ENCODE peak calls at places on chromosomes 2 and 18, in five cellular contexts. One of them, this sample, is unnamed.

GRCh38 chr18:63271881-63272299 is 47.7 kb downstream of the BCL2 start:
- ATAC-seq in Right ventricle myocardium superior: peak; percentile 80
- ATAC-seq in stimulated activated naive B cell treated with anti-CD40 and anti-IgM and Interleukin-4, amounts not matched to agents 10 μg/mL and 1 μg/mL and 100 μg/mL, for 72 hours: no peak
- ATAC-seq in activated CD4-positive, alpha-beta T cell treated with anti-CD3 and anti-CD28 coated beads for 36 hours: no peak
- ATAC-seq in HepG2: no peak
- ATAC-seq in this sample: no peak

GRCh38 chr2:3205845-3206244 is 171.8 kb downstream of the EIPR1 start:
- ATAC-seq in HepG2: no peak
- ATAC-seq in Right ventricle myocardium superior: no peak
- ATAC-seq in stimulated activated naive B cell treated with anti-CD40 and anti-IgM and Interleukin-4, amounts not matched to agents 10 μg/mL and 1 μg/mL and 100 μg/mL, for 72 hours: no peak
- ATAC-seq in activated CD4-positive, alpha-beta T cell treated with anti-CD3 and anti-CD28 coated beads for 36 hours: no peak
- ATAC-seq in this sample: no peak

GRCh38 chr2:224882291-224883171 is 159.7 kb downstream of the DOCK10 start:
- ATAC-seq in activated CD4-positive, alpha-beta T cell treated with anti-CD3 and anti-CD28 coated beads for 36 hours: peak; percentile 63
- ATAC-seq in Right ventricle myocardium superior: no peak
- ATAC-seq in HepG2: no peak
- ATAC-seq in stimulated activated naive B cell treated with anti-CD40 and anti-IgM and Interleukin-4, amounts not matched to agents 10 μg/mL and 1 μg/mL and 100 μg/mL, for 72 hours: peak; percentile 94
- ATAC-seq in this sample: peak; percentile 67

GRCh38 chr2:100194951-100195350 is 52.6 kb upstream of the AFF3 start:
- ATAC-seq in stimulated activated naive B cell treated with anti-CD40 and anti-IgM and Interleukin-4, amounts not matched to agents 10 μg/mL and 1 μg/mL and 100 μg/mL, for 72 hours: no peak
- ATAC-seq in Right ventricle myocardium superior: no peak
- ATAC-seq in activated CD4-positive, alpha-beta T cell treated with anti-CD3 and anti-CD28 coated beads for 36 hours: no peak
- ATAC-seq in HepG2: no peak
- ATAC-seq in this sample: no peak

GRCh38 chr2:234241656-234242445 is 191.3 kb downstream of the SPP2 start:
- ATAC-seq in HepG2: no peak
- ATAC-seq in activated CD4-positive, alpha-beta T cell treated with anti-CD3 and anti-CD28 coated beads for 36 hours: no peak
- ATAC-seq in Right ventricle myocardium superior: no peak
- ATAC-seq in stimulated activated naive B cell treated with anti-CD40 and anti-IgM and Interleukin-4, amounts not matched to agents 10 μg/mL and 1 μg/mL and 100 μg/mL, for 72 hours: no peak
- ATAC-seq in this sample: no peak

GRCh38 chr2:8615252-8616083 is 66.4 kb upstream of the ID2 start:
- ATAC-seq in stimulated activated naive B cell treated with anti-CD40 and anti-IgM and Interleukin-4, amounts not matched to agents 10 μg/mL and 1 μg/mL and 100 μg/mL, for 72 hours: no peak
- ATAC-seq in HepG2: no peak
- ATAC-seq in activated CD4-positive, alpha-beta T cell treated with anti-CD3 and anti-CD28 coated beads for 36 hours: no peak
- ATAC-seq in Right ventricle myocardium superior: peak; percentile 89
- ATAC-seq in this sample: no peak

GRCh38 chr2:235637906-235638305 is 144.1 kb downstream of the AGAP1 start:
- ATAC-seq in HepG2: no peak
- ATAC-seq in activated CD4-positive, alpha-beta T cell treated with anti-CD3 and anti-CD28 coated beads for 36 hours: no peak
- ATAC-seq in Right ventricle myocardium superior: no peak
- ATAC-seq in stimulated activated naive B cell treated with anti-CD40 and anti-IgM and Interleukin-4, amounts not matched to agents 10 μg/mL and 1 μg/mL and 100 μg/mL, for 72 hours: no peak
- ATAC-seq in this sample: no peak

GRCh38 chr2:33444961-33445360 is 31.5 kb upstream of the RASGRP3 start:
- ATAC-seq in stimulated activated naive B cell treated with anti-CD40 and anti-IgM and Interleukin-4, amounts not matched to agents 10 μg/mL and 1 μg/mL and 100 μg/mL, for 72 hours: no peak
- ATAC-seq in activated CD4-positive, alpha-beta T cell treated with anti-CD3 and anti-CD28 coated beads for 36 hours: no peak
- ATAC-seq in HepG2: no peak
- ATAC-seq in Right ventricle myocardium superior: peak; percentile 65
- ATAC-seq in this sample: no peak

GRCh38 chr2:10537522-10538195 is 89.5 kb upstream of the ODC1 start:
- ATAC-seq in Right ventricle myocardium superior: no peak
- ATAC-seq in HepG2: no peak
- ATAC-seq in activated CD4-positive, alpha-beta T cell treated with anti-CD3 and anti-CD28 coated beads for 36 hours: peak; percentile 8
- ATAC-seq in stimulated activated naive B cell treated with anti-CD40 and anti-IgM and Interleukin-4, amounts not matched to agents 10 μg/mL and 1 μg/mL and 100 μg/mL, for 72 hours: peak; percentile 31
- ATAC-seq in this sample: peak; percentile 17

GRCh38 chr18:71443726-71444480 is 1100.2 kb downstream of the CBLN2 start:
- ATAC-seq in Right ventricle myocardium superior: no peak
- ATAC-seq in stimulated activated naive B cell treated with anti-CD40 and anti-IgM and Interleukin-4, amounts not matched to agents 10 μg/mL and 1 μg/mL and 100 μg/mL, for 72 hours: no peak
- ATAC-seq in activated CD4-positive, alpha-beta T cell treated with anti-CD3 and anti-CD28 coated beads for 36 hours: no peak
- ATAC-seq in HepG2: no peak
- ATAC-seq in this sample: no peak

GRCh38 chr2:85768713-85769112 is 14.9 kb downstream of the ATOH8 start:
- ATAC-seq in activated CD4-positive, alpha-beta T cell treated with anti-CD3 and anti-CD28 coated beads for 36 hours: no peak
- ATAC-seq in stimulated activated naive B cell treated with anti-CD40 and anti-IgM and Interleukin-4, amounts not matched to agents 10 μg/mL and 1 μg/mL and 100 μg/mL, for 72 hours: no peak
- ATAC-seq in HepG2: no peak
- ATAC-seq in Right ventricle myocardium superior: peak; percentile 34
- ATAC-seq in this sample: no peak

GRCh38 chr2:143686585-143687164 is 557.5 kb downstream of the ARHGAP15 start:
- ATAC-seq in HepG2: peak; percentile 78
- ATAC-seq in stimulated activated naive B cell treated with anti-CD40 and anti-IgM and Interleukin-4, amounts not matched to agents 10 μg/mL and 1 μg/mL and 100 μg/mL, for 72 hours: no peak
- ATAC-seq in activated CD4-positive, alpha-beta T cell treated with anti-CD3 and anti-CD28 coated beads for 36 hours: peak; percentile 42
- ATAC-seq in Right ventricle myocardium superior: peak; percentile 68
- ATAC-seq in this sample: no peak

GRCh38 chr2:148876589-148877402 is 1.8 kb downstream of the KIF5C start:
- ATAC-seq in activated CD4-positive, alpha-beta T cell treated with anti-CD3 and anti-CD28 coated beads for 36 hours: peak; percentile 39
- ATAC-seq in stimulated activated naive B cell treated with anti-CD40 and anti-IgM and Interleukin-4, amounts not matched to agents 10 μg/mL and 1 μg/mL and 100 μg/mL, for 72 hours: peak; percentile 33
- ATAC-seq in Right ventricle myocardium superior: no peak
- ATAC-seq in HepG2: peak; percentile 84
- ATAC-seq in this sample: peak; percentile 25

GRCh38 chr18:44895176-44895798 is 214.6 kb downstream of the SETBP1 start:
- ATAC-seq in stimulated activated naive B cell treated with anti-CD40 and anti-IgM and Interleukin-4, amounts not matched to agents 10 μg/mL and 1 μg/mL and 100 μg/mL, for 72 hours: peak; percentile 50
- ATAC-seq in HepG2: peak; percentile 29
- ATAC-seq in Right ventricle myocardium superior: peak; percentile 83
- ATAC-seq in activated CD4-positive, alpha-beta T cell treated with anti-CD3 and anti-CD28 coated beads for 36 hours: peak; percentile 45
- ATAC-seq in this sample: peak; percentile 49

GRCh38 chr2:215396595-215397313 is 39.1 kb downstream of the FN1 start:
- ATAC-seq in stimulated activated naive B cell treated with anti-CD40 and anti-IgM and Interleukin-4, amounts not matched to agents 10 μg/mL and 1 μg/mL and 100 μg/mL, for 72 hours: no peak
- ATAC-seq in activated CD4-positive, alpha-beta T cell treated with anti-CD3 and anti-CD28 coated beads for 36 hours: no peak
- ATAC-seq in HepG2: peak; percentile 6
- ATAC-seq in Right ventricle myocardium superior: peak; percentile 73
- ATAC-seq in this sample: no peak

GRCh38 chr2:100733344-100734187 is 86.4 kb upstream of the NPAS2 start:
- ATAC-seq in activated CD4-positive, alpha-beta T cell treated with anti-CD3 and anti-CD28 coated beads for 36 hours: no peak
- ATAC-seq in stimulated activated naive B cell treated with anti-CD40 and anti-IgM and Interleukin-4, amounts not matched to agents 10 μg/mL and 1 μg/mL and 100 μg/mL, for 72 hours: no peak
- ATAC-seq in HepG2: peak; percentile 83
- ATAC-seq in Right ventricle myocardium superior: peak; percentile 74
- ATAC-seq in this sample: no peak

GRCh38 chr2:4091869-4092268 is 388.5 kb downstream of the DCDC2C start:
- ATAC-seq in Right ventricle myocardium superior: no peak
- ATAC-seq in stimulated activated naive B cell treated with anti-CD40 and anti-IgM and Interleukin-4, amounts not matched to agents 10 μg/mL and 1 μg/mL and 100 μg/mL, for 72 hours: no peak
- ATAC-seq in HepG2: no peak
- ATAC-seq in activated CD4-positive, alpha-beta T cell treated with anti-CD3 and anti-CD28 coated beads for 36 hours: no peak
- ATAC-seq in this sample: no peak

GRCh38 chr18:51342815-51343214 is 145.3 kb upstream of the MEX3C start:
- ATAC-seq in HepG2: peak; percentile 55
- ATAC-seq in stimulated activated naive B cell treated with anti-CD40 and anti-IgM and Interleukin-4, amounts not matched to agents 10 μg/mL and 1 μg/mL and 100 μg/mL, for 72 hours: peak; percentile 50
- ATAC-seq in activated CD4-positive, alpha-beta T cell treated with anti-CD3 and anti-CD28 coated beads for 36 hours: peak; percentile 82
- ATAC-seq in Right ventricle myocardium superior: no peak
- ATAC-seq in this sample: no peak

GRCh38 chr2:239831272-239831731 is 193.8 kb downstream of the NDUFA10 start:
- ATAC-seq in Right ventricle myocardium superior: peak; percentile 31
- ATAC-seq in stimulated activated naive B cell treated with anti-CD40 and anti-IgM and Interleukin-4, amounts not matched to agents 10 μg/mL and 1 μg/mL and 100 μg/mL, for 72 hours: no peak
- ATAC-seq in HepG2: no peak
- ATAC-seq in activated CD4-positive, alpha-beta T cell treated with anti-CD3 and anti-CD28 coated beads for 36 hours: no peak
- ATAC-seq in this sample: no peak

GRCh38 chr2:97718051-97718882 is 4.9 kb downstream of the ZAP70 start:
- ATAC-seq in Right ventricle myocardium superior: no peak
- ATAC-seq in activated CD4-positive, alpha-beta T cell treated with anti-CD3 and anti-CD28 coated beads for 36 hours: peak; percentile 77
- ATAC-seq in stimulated activated naive B cell treated with anti-CD40 and anti-IgM and Interleukin-4, amounts not matched to agents 10 μg/mL and 1 μg/mL and 100 μg/mL, for 72 hours: peak; percentile 92
- ATAC-seq in HepG2: no peak
- ATAC-seq in this sample: peak; percentile 84

GRCh38 chr2:74099835-74100234 is 47.9 kb downstream of the BOLA3 start:
- ATAC-seq in HepG2: peak; percentile 13
- ATAC-seq in activated CD4-positive, alpha-beta T cell treated with anti-CD3 and anti-CD28 coated beads for 36 hours: no peak
- ATAC-seq in Right ventricle myocardium superior: peak; percentile 96
- ATAC-seq in stimulated activated naive B cell treated with anti-CD40 and anti-IgM and Interleukin-4, amounts not matched to agents 10 μg/mL and 1 μg/mL and 100 μg/mL, for 72 hours: no peak
- ATAC-seq in this sample: no peak

GRCh38 chr2:220855296-220855695 is 716.8 kb downstream of the EPHA4 start:
- ATAC-seq in activated CD4-positive, alpha-beta T cell treated with anti-CD3 and anti-CD28 coated beads for 36 hours: no peak
- ATAC-seq in HepG2: no peak
- ATAC-seq in Right ventricle myocardium superior: peak; percentile 97
- ATAC-seq in stimulated activated naive B cell treated with anti-CD40 and anti-IgM and Interleukin-4, amounts not matched to agents 10 μg/mL and 1 μg/mL and 100 μg/mL, for 72 hours: no peak
- ATAC-seq in this sample: no peak

GRCh38 chr2:178125862-178126261 is 13.6 kb downstream of the RBM45 start:
- ATAC-seq in stimulated activated naive B cell treated with anti-CD40 and anti-IgM and Interleukin-4, amounts not matched to agents 10 μg/mL and 1 μg/mL and 100 μg/mL, for 72 hours: no peak
- ATAC-seq in activated CD4-positive, alpha-beta T cell treated with anti-CD3 and anti-CD28 coated beads for 36 hours: no peak
- ATAC-seq in HepG2: no peak
- ATAC-seq in Right ventricle myocardium superior: no peak
- ATAC-seq in this sample: no peak

GRCh38 chr2:71618327-71619113 is 165.2 kb downstream of the DYSF start:
- ATAC-seq in HepG2: peak; percentile 56
- ATAC-seq in stimulated activated naive B cell treated with anti-CD40 and anti-IgM and Interleukin-4, amounts not matched to agents 10 μg/mL and 1 μg/mL and 100 μg/mL, for 72 hours: no peak
- ATAC-seq in activated CD4-positive, alpha-beta T cell treated with anti-CD3 and anti-CD28 coated beads for 36 hours: no peak
- ATAC-seq in Right ventricle myocardium superior: no peak
- ATAC-seq in this sample: no peak

GRCh38 chr18:69874058-69874457 is 73.6 kb downstream of the CD226 start:
- ATAC-seq in Right ventricle myocardium superior: no peak
- ATAC-seq in activated CD4-positive, alpha-beta T cell treated with anti-CD3 and anti-CD28 coated beads for 36 hours: no peak
- ATAC-seq in HepG2: no peak
- ATAC-seq in stimulated activated naive B cell treated with anti-CD40 and anti-IgM and Interleukin-4, amounts not matched to agents 10 μg/mL and 1 μg/mL and 100 μg/mL, for 72 hours: no peak
- ATAC-seq in this sample: no peak

GRCh38 chr18:44901283-44901682 is 220.6 kb downstream of the SETBP1 start:
- ATAC-seq in stimulated activated naive B cell treated with anti-CD40 and anti-IgM and Interleukin-4, amounts not matched to agents 10 μg/mL and 1 μg/mL and 100 μg/mL, for 72 hours: no peak
- ATAC-seq in Right ventricle myocardium superior: no peak
- ATAC-seq in activated CD4-positive, alpha-beta T cell treated with anti-CD3 and anti-CD28 coated beads for 36 hours: no peak
- ATAC-seq in HepG2: no peak
- ATAC-seq in this sample: no peak

GRCh38 chr2:221060335-221060734 is 511.8 kb downstream of the EPHA4 start:
- ATAC-seq in activated CD4-positive, alpha-beta T cell treated with anti-CD3 and anti-CD28 coated beads for 36 hours: no peak
- ATAC-seq in HepG2: no peak
- ATAC-seq in stimulated activated naive B cell treated with anti-CD40 and anti-IgM and Interleukin-4, amounts not matched to agents 10 μg/mL and 1 μg/mL and 100 μg/mL, for 72 hours: no peak
- ATAC-seq in Right ventricle myocardium superior: no peak
- ATAC-seq in this sample: no peak

GRCh38 chr2:144595279-144595678 is 75.4 kb upstream of the ZEB2 start:
- ATAC-seq in stimulated activated naive B cell treated with anti-CD40 and anti-IgM and Interleukin-4, amounts not matched to agents 10 μg/mL and 1 μg/mL and 100 μg/mL, for 72 hours: no peak
- ATAC-seq in HepG2: no peak
- ATAC-seq in activated CD4-positive, alpha-beta T cell treated with anti-CD3 and anti-CD28 coated beads for 36 hours: no peak
- ATAC-seq in Right ventricle myocardium superior: no peak
- ATAC-seq in this sample: no peak

GRCh38 chr18:48740068-48740440 is 201.2 kb downstream of the CTIF start:
- ATAC-seq in Right ventricle myocardium superior: no peak
- ATAC-seq in stimulated activated naive B cell treated with anti-CD40 and anti-IgM and Interleukin-4, amounts not matched to agents 10 μg/mL and 1 μg/mL and 100 μg/mL, for 72 hours: no peak
- ATAC-seq in activated CD4-positive, alpha-beta T cell treated with anti-CD3 and anti-CD28 coated beads for 36 hours: no peak
- ATAC-seq in HepG2: no peak
- ATAC-seq in this sample: no peak

GRCh38 chr2:158533009-158533408 is 76.3 kb downstream of the PKP4 start:
- ATAC-seq in HepG2: no peak
- ATAC-seq in Right ventricle myocardium superior: no peak
- ATAC-seq in stimulated activated naive B cell treated with anti-CD40 and anti-IgM and Interleukin-4, amounts not matched to agents 10 μg/mL and 1 μg/mL and 100 μg/mL, for 72 hours: no peak
- ATAC-seq in activated CD4-positive, alpha-beta T cell treated with anti-CD3 and anti-CD28 coated beads for 36 hours: no peak
- ATAC-seq in this sample: no peak

GRCh38 chr2:173400760-173401159 is 46.1 kb downstream of the CDCA7 start:
- ATAC-seq in stimulated activated naive B cell treated with anti-CD40 and anti-IgM and Interleukin-4, amounts not matched to agents 10 μg/mL and 1 μg/mL and 100 μg/mL, for 72 hours: no peak
- ATAC-seq in Right ventricle myocardium superior: no peak
- ATAC-seq in HepG2: peak; percentile 61
- ATAC-seq in activated CD4-positive, alpha-beta T cell treated with anti-CD3 and anti-CD28 coated beads for 36 hours: no peak
- ATAC-seq in this sample: no peak

GRCh38 chr2:218995561-218995960 is 2.3 kb upstream of the CRYBA2 start:
- ATAC-seq in Right ventricle myocardium superior: no peak
- ATAC-seq in stimulated activated naive B cell treated with anti-CD40 and anti-IgM and Interleukin-4, amounts not matched to agents 10 μg/mL and 1 μg/mL and 100 μg/mL, for 72 hours: peak; percentile 20
- ATAC-seq in HepG2: no peak
- ATAC-seq in activated CD4-positive, alpha-beta T cell treated with anti-CD3 and anti-CD28 coated beads for 36 hours: no peak
- ATAC-seq in this sample: no peak